ENCODE peak calls at places on chromosomes 3 and 15, in five cellular contexts. Z, G, W, T and M are unnamed samples.

GRCh38 chr3:106263556-106263955 is 394.7 kb upstream of the CBLB start:
- DNase-seq in T (no peak), W (no peak), G (no peak), Z (no peak), M (no peak)

GRCh38 chr15:59294961-59295741 is 77.5 kb downstream of the MYO1E start:
- DNase-seq in W (peak), Z (peak), G (no peak), T (peak), M (peak)

GRCh38 chr15:68052431-68052830 is 1.7 kb upstream of the PIAS1 start:
- DNase-seq in W (no peak), Z (peak), G (no peak), T (no peak), M (peak)

GRCh38 chr3:125437631-125438435 is 62.7 kb upstream of the ZNF148 start:
- DNase-seq in T (peak), W (peak), Z (peak), G (no peak), M (peak)

GRCh38 chr3:178001670-178002101 is 534.5 kb upstream of the KCNMB2 start:
- DNase-seq in W (no peak), Z (no peak), G (no peak), T (no peak), M (no peak)

GRCh38 chr3:138459619-138460535 is 25.5 kb downstream of the ESYT3 start:
- DNase-seq in G (peak), Z (no peak), W (no peak), T (no peak), M (no peak)

GRCh38 chr3:123147754-123148535 is 53.8 kb upstream of the SEC22A start:
- DNase-seq in T (no peak), W (no peak), G (no peak), Z (no peak), M (no peak)

GRCh38 chr15:85047271-85047948 is 65.8 kb downstream of the PDE8A start:
- DNase-seq in Z (no peak), T (peak), G (no peak), W (peak), M (peak)

GRCh38 chr3:97872209-97873042 is 50.6 kb downstream of the CRYBG3 start:
- DNase-seq in W (no peak), T (peak), Z (peak), G (no peak), M (peak)

GRCh38 chr3:108312656-108313055 is 16.3 kb downstream of the HHLA2 start:
- DNase-seq in Z (no peak), T (no peak), G (no peak), W (no peak), M (no peak)

GRCh38 chr15:73753250-73754130 is at the start of gene INSYN1:
- DNase-seq in G (no peak), T (no peak), W (no peak), Z (no peak), M (no peak)

GRCh38 chr3:98763814-98764691 is 913 bp downstream of the ST3GAL6 start:
- DNase-seq in G (no peak), Z (no peak), W (no peak), T (no peak), M (no peak)

GRCh38 chr15:62110000-62110851 is 43.4 kb downstream of the C2CD4A start:
- DNase-seq in G (no peak), W (peak), T (peak), Z (peak), M (peak)

GRCh38 chr3:149441662-149442442 is 32.6 kb upstream of the TM4SF4 start:
- DNase-seq in G (no peak), W (no peak), T (no peak), Z (no peak), M (no peak)

GRCh38 chr15:99361541-99362185 is 110.4 kb downstream of the LRRC28 start:
- DNase-seq in Z (peak), W (peak), G (no peak), T (peak), M (peak)

GRCh38 chr15:71532994-71533393 is 277.4 kb upstream of the NR2E3 start:
- DNase-seq in Z (peak), T (peak), G (no peak), W (peak), M (peak)

GRCh38 chr15:67914537-67915373 is 74.9 kb upstream of the RNU6-1 start:
- DNase-seq in W (peak), G (no peak), T (peak), Z (no peak), M (peak)

GRCh38 chr3:126524429-126524988 is 554 bp downstream of the CHST13 start:
- DNase-seq in W (no peak), Z (no peak), G (no peak), T (no peak), M (no peak)
- H3K4me3 ChIP-seq in W (peak), Z (peak), G (peak), T (no peak), M (peak)

GRCh38 chr3:71890356-71890931 is 105.5 kb upstream of the PROK2 start:
- DNase-seq in T (no peak), Z (no peak), G (no peak), W (no peak), M (no peak)

GRCh38 chr3:71881732-71882131 is 96.8 kb upstream of the PROK2 start:
- DNase-seq in Z (no peak), T (no peak), G (no peak), W (no peak), M (no peak)

GRCh38 chr3:71881041-71881440 is 96.1 kb upstream of the PROK2 start:
- DNase-seq in G (no peak), T (no peak), Z (no peak), W (no peak), M (no peak)

GRCh38 chr3:71887256-71887655 is 102.3 kb upstream of the PROK2 start:
- DNase-seq in T (no peak), W (no peak), G (no peak), Z (no peak), M (no peak)

GRCh38 chr3:71885001-71885400 is 100.1 kb upstream of the PROK2 start:
- DNase-seq in W (no peak), G (no peak), Z (no peak), T (no peak), M (no peak)
- TF ChIP-seq CTCF in W (no peak), G (no peak), Z (no peak), T (no peak), M (no peak)

GRCh38 chr15:24878153-24878552 is 76.6 kb upstream of the SNRPN start:
- DNase-seq in Z (peak), T (peak), W (no peak), G (no peak), M (peak)
- H3K4me3 ChIP-seq in Z (peak), T (peak), W (no peak), G (peak), M (peak)

GRCh38 chr3:13105851-13106250 is 32.6 kb upstream of the IQSEC1 start:
- DNase-seq in Z (no peak), T (no peak), G (no peak), W (no peak), M (no peak)
- TF ChIP-seq CTCF in Z (no peak), T (peak), G (no peak), W (no peak), M (no peak)

GRCh38 chr3:85476891-85477495 is 518.2 kb downstream of the CADM2 start:
- DNase-seq in W (no peak), T (no peak), G (no peak), Z (no peak), M (no peak)
- H3K4me3 ChIP-seq in W (no peak), T (no peak), G (no peak), Z (no peak), M (no peak)

GRCh38 chr15:77186518-77187095 is 115.7 kb upstream of the TSPAN3 start:
- DNase-seq in G (no peak), W (peak), T (no peak), Z (no peak), M (peak)
- TF ChIP-seq CTCF in G (peak), W (peak), T (peak), Z (peak), M (peak)